ENCODE peak calls at places on chromosome 4, in seven cellular contexts. One of them, this sample, is unnamed.

GRCh38 chr4:89305712-89306437 is 1.7 kb downstream of the GPRIN3 start:
- DNase-seq in H1: no peak
- DNase-seq in GM12892: no peak
- DNase-seq in GM12891: no peak
- DNase-seq in HepG2: no peak
- DNase-seq in GM12878: no peak
- DNase-seq in K562: no peak
- DNase-seq in this sample: no peak

GRCh38 chr4:171983935-171984805 is 171.0 kb downstream of the GALNTL6 start:
- DNase-seq in H1: no peak
- DNase-seq in GM12892: no peak
- DNase-seq in GM12891: no peak
- DNase-seq in HepG2: no peak
- DNase-seq in GM12878: no peak
- DNase-seq in K562: no peak
- DNase-seq in this sample: no peak

GRCh38 chr4:65007841-65008439 is 598.7 kb upstream of the TECRL start:
- DNase-seq in H1: no peak
- DNase-seq in GM12892: no peak
- DNase-seq in GM12891: peak; percentile 0
- DNase-seq in HepG2: peak; percentile 47
- DNase-seq in GM12878: no peak
- DNase-seq in K562: peak; percentile 27
- DNase-seq in this sample: peak; percentile 8

GRCh38 chr4:117488692-117489091 is 403.3 kb upstream of the TRAM1L1 start:
- DNase-seq in H1: no peak
- DNase-seq in GM12892: no peak
- DNase-seq in GM12891: no peak
- DNase-seq in HepG2: no peak
- DNase-seq in GM12878: no peak
- DNase-seq in K562: no peak
- DNase-seq in this sample: no peak

GRCh38 chr4:13984996-13985780 is 357.7 kb upstream of the BOD1L1 start:
- DNase-seq in H1: no peak
- DNase-seq in GM12892: no peak
- DNase-seq in GM12891: no peak
- DNase-seq in HepG2: no peak
- DNase-seq in GM12878: no peak
- DNase-seq in K562: no peak
- DNase-seq in this sample: no peak

GRCh38 chr4:37970702-37971101 is 10.5 kb downstream of the PTTG2 start:
- DNase-seq in H1: peak; percentile 54
- DNase-seq in GM12892: no peak
- DNase-seq in GM12891: no peak
- DNase-seq in HepG2: peak; percentile 47
- DNase-seq in GM12878: no peak
- DNase-seq in K562: peak; percentile 37
- DNase-seq in this sample: peak; percentile 32

GRCh38 chr4:166324321-166324720 is 451.3 kb downstream of the TLL1 start:
- DNase-seq in H1: no peak
- DNase-seq in GM12892: no peak
- DNase-seq in GM12891: no peak
- DNase-seq in HepG2: peak; percentile 38
- DNase-seq in GM12878: no peak
- DNase-seq in K562: no peak
- DNase-seq in this sample: peak; percentile 3

GRCh38 chr4:148330724-148331123 is 111.5 kb downstream of the NR3C2 start:
- DNase-seq in H1: no peak
- DNase-seq in GM12892: no peak
- DNase-seq in GM12891: no peak
- DNase-seq in HepG2: no peak
- DNase-seq in GM12878: no peak
- DNase-seq in K562: no peak
- DNase-seq in this sample: no peak

GRCh38 chr4:93842512-93843252 is 14.1 kb downstream of the ATOH1 start:
- DNase-seq in H1: no peak
- DNase-seq in GM12892: no peak
- DNase-seq in GM12891: no peak
- DNase-seq in HepG2: peak; percentile 20
- DNase-seq in GM12878: no peak
- DNase-seq in K562: no peak
- DNase-seq in this sample: no peak

GRCh38 chr4:150381671-150382427 is 200.1 kb upstream of the MAB21L2 start:
- DNase-seq in H1: no peak
- DNase-seq in GM12892: no peak
- DNase-seq in GM12891: no peak
- DNase-seq in HepG2: no peak
- DNase-seq in GM12878: no peak
- DNase-seq in K562: no peak
- DNase-seq in this sample: no peak

GRCh38 chr4:138113819-138114415 is 128.2 kb downstream of the SLC7A11 start:
- DNase-seq in H1: no peak
- DNase-seq in GM12892: no peak
- DNase-seq in GM12891: no peak
- DNase-seq in HepG2: peak; percentile 33
- DNase-seq in GM12878: no peak
- DNase-seq in K562: no peak
- DNase-seq in this sample: no peak

GRCh38 chr4:33162122-33162521 is 2442.0 kb downstream of the PCDH7 start:
- DNase-seq in H1: no peak
- DNase-seq in GM12892: no peak
- DNase-seq in GM12891: no peak
- DNase-seq in HepG2: no peak
- DNase-seq in GM12878: no peak
- DNase-seq in K562: no peak
- DNase-seq in this sample: no peak

GRCh38 chr4:99821918-99822503 is 5.4 kb downstream of the DAPP1 start:
- DNase-seq in H1: no peak
- DNase-seq in GM12892: no peak
- DNase-seq in GM12891: no peak
- DNase-seq in HepG2: no peak
- DNase-seq in GM12878: peak; percentile 59
- DNase-seq in K562: no peak
- DNase-seq in this sample: no peak

GRCh38 chr4:40890764-40891163 is 141.0 kb downstream of the NSUN7 start:
- DNase-seq in H1: no peak
- DNase-seq in GM12892: no peak
- DNase-seq in GM12891: no peak
- DNase-seq in HepG2: no peak
- DNase-seq in GM12878: no peak
- DNase-seq in K562: no peak
- DNase-seq in this sample: no peak

GRCh38 chr4:40886931-40887330 is 137.2 kb downstream of the NSUN7 start:
- DNase-seq in H1: no peak
- DNase-seq in GM12892: no peak
- DNase-seq in GM12891: no peak
- DNase-seq in HepG2: no peak
- DNase-seq in GM12878: no peak
- DNase-seq in K562: no peak
- DNase-seq in this sample: no peak

GRCh38 chr4:40888916-40889315 is 139.2 kb downstream of the NSUN7 start:
- DNase-seq in H1: no peak
- DNase-seq in GM12892: no peak
- DNase-seq in GM12891: no peak
- DNase-seq in HepG2: no peak
- DNase-seq in GM12878: no peak
- DNase-seq in K562: no peak
- DNase-seq in this sample: no peak

GRCh38 chr4:40890199-40890598 is 140.4 kb downstream of the NSUN7 start:
- DNase-seq in H1: no peak
- DNase-seq in GM12892: no peak
- DNase-seq in GM12891: no peak
- DNase-seq in HepG2: no peak
- DNase-seq in GM12878: no peak
- DNase-seq in K562: no peak
- DNase-seq in this sample: no peak

DNA sequence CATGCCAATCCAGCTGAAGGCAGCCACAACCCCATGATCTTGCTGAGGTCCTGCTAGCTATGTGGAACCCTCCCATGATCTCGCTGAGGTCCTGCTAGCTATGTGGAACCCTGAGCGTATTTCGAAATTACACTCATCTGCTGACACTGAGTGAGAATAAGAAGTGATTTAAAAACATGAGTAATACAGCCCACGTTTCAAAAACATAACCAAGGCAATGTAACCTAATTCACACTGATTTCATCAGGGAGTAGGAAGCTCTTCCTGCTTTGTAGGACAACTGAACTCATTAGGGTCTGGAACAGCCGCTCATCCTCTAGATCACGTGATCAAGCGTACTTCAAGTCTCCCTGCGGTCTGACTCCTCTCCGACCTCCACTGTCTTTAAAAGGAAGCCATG is 137.9 kb downstream of the NSUN7 start:
- DNase-seq in H1: no peak
- DNase-seq in GM12892: no peak
- DNase-seq in GM12891: no peak
- DNase-seq in HepG2: no peak
- DNase-seq in GM12878: no peak
- DNase-seq in K562: no peak
- DNase-seq in this sample: no peak
- TF ChIP-seq TAF1 in H1: no peak
- TF ChIP-seq TAF1 in GM12892: no peak
- TF ChIP-seq TAF1 in GM12891: no peak
- TF ChIP-seq TAF1 in HepG2: no peak
- TF ChIP-seq TAF1 in GM12878: no peak
- TF ChIP-seq TAF1 in K562: no peak
- TF ChIP-seq TAF1 in this sample: no peak

GRCh38 chr4:24033626-24034025 is 143.8 kb upstream of the PPARGC1A start:
- DNase-seq in H1: no peak
- DNase-seq in GM12892: no peak
- DNase-seq in GM12891: no peak
- DNase-seq in HepG2: no peak
- DNase-seq in GM12878: no peak
- DNase-seq in K562: no peak
- DNase-seq in this sample: no peak
- TF ChIP-seq TAF1 in H1: no peak
- TF ChIP-seq TAF1 in GM12892: no peak
- TF ChIP-seq TAF1 in GM12891: no peak
- TF ChIP-seq TAF1 in HepG2: no peak
- TF ChIP-seq TAF1 in GM12878: no peak
- TF ChIP-seq TAF1 in K562: no peak
- TF ChIP-seq TAF1 in this sample: no peak

DNA sequence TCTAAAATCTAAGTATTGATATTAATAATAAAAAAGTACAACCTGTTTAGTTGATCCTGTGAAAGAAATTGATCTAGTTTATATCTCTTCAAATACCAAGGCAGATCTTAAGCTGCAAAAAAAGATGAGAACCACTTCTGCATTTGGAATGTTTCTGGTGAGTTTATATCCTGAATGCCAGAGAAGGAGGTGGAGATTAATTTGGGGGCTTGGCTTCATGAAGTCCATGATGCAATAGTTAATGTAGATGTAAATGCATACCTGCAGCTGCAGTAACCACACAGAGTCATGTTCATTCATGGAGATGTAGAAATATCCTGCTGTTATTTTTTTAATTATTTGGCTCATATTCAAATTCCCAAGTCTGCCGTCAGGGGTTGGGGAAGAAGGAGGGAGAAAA is at the start of gene SULT1E1:
- DNase-seq in H1: no peak
- DNase-seq in GM12892: no peak
- DNase-seq in GM12891: no peak
- DNase-seq in HepG2: no peak
- DNase-seq in GM12878: no peak
- DNase-seq in K562: no peak
- DNase-seq in this sample: no peak
- TF ChIP-seq TAF1 in H1: no peak
- TF ChIP-seq TAF1 in GM12892: no peak
- TF ChIP-seq TAF1 in GM12891: no peak
- TF ChIP-seq TAF1 in HepG2: no peak
- TF ChIP-seq TAF1 in GM12878: no peak
- TF ChIP-seq TAF1 in K562: no peak
- TF ChIP-seq TAF1 in this sample: no peak

DNA sequence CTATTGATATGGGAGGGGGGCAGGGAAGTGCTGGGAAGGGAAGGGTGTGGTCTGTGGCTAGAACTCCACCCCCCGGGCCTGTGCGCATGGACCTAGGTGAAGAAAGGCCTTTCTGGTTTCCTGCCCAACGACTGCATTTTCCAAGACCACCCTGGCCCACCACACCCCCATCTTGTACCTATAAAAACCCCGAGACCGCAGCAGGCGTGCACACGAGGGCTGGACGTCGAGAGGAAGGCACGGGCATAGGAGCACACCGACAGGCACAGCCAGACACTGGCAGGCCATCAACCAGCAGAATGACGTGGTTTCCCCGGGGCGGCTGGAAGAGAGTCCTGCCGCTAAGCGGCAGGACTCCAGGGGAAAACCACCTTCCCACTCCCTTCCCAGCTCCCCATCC is 981.1 kb downstream of the PCDH7 start:
- DNase-seq in H1: no peak
- DNase-seq in GM12892: no peak
- DNase-seq in GM12891: no peak
- DNase-seq in HepG2: no peak
- DNase-seq in GM12878: no peak
- DNase-seq in K562: no peak
- DNase-seq in this sample: no peak
- TF ChIP-seq TAF1 in H1: no peak
- TF ChIP-seq TAF1 in GM12892: no peak
- TF ChIP-seq TAF1 in GM12891: no peak
- TF ChIP-seq TAF1 in HepG2: no peak
- TF ChIP-seq TAF1 in GM12878: no peak
- TF ChIP-seq TAF1 in K562: no peak
- TF ChIP-seq TAF1 in this sample: no peak

GRCh38 chr4:122890142-122890769 is 32.1 kb downstream of the NUDT6 start:
- DNase-seq in H1: no peak
- DNase-seq in GM12892: no peak
- DNase-seq in GM12891: no peak
- DNase-seq in HepG2: no peak
- DNase-seq in GM12878: no peak
- DNase-seq in K562: no peak
- DNase-seq in this sample: no peak
- TF ChIP-seq TAF1 in H1: no peak
- TF ChIP-seq TAF1 in GM12892: no peak
- TF ChIP-seq TAF1 in GM12891: no peak
- TF ChIP-seq TAF1 in HepG2: no peak
- TF ChIP-seq TAF1 in GM12878: no peak
- TF ChIP-seq TAF1 in K562: no peak
- TF ChIP-seq TAF1 in this sample: no peak

GRCh38 chr4:3447431-3448395 is 5.9 kb downstream of the HGFAC start:
- DNase-seq in H1: no peak
- DNase-seq in GM12892: no peak
- DNase-seq in GM12891: no peak
- DNase-seq in HepG2: no peak
- DNase-seq in GM12878: no peak
- DNase-seq in K562: no peak
- DNase-seq in this sample: no peak
- TF ChIP-seq TAF1 in H1: no peak
- TF ChIP-seq TAF1 in GM12892: no peak
- TF ChIP-seq TAF1 in GM12891: no peak
- TF ChIP-seq TAF1 in HepG2: no peak
- TF ChIP-seq TAF1 in GM12878: no peak
- TF ChIP-seq TAF1 in K562: no peak
- TF ChIP-seq TAF1 in this sample: no peak

This sample was measured in SK-N-SH.